ENCODE peak calls at places on chromosomes 5 and 9, in six cellular contexts. R is Panc1, L is left ventricle myocardium inferior, C is ascending aorta, S is hepatocyte, B is cardiac muscle cell. X is an unnamed sample. For H3K36me3 and H3K27me3, the result is how much of the 10 kb centered on the place peaks cover.

GRCh38 chr5:32984851-32985250 is 273.7 kb downstream of the NPR3 start:
- DNase-seq in B (no peak), R (no peak), L (no peak), C (no peak), S (no peak), X (no peak)

GRCh38 chr5:138504799-138505198 is 38.2 kb downstream of the ETF1 start:
- DNase-seq in B (no peak), S (no peak), C (peak), L (peak), R (no peak), X (no peak)

GRCh38 chr5:122772446-122772845 is 2.4 kb upstream of the SNX2 start:
- DNase-seq in R (no peak), C (no peak), S (no peak), L (no peak), B (peak), X (no peak)

GRCh38 chr5:9543266-9543925 is 2.5 kb downstream of the SEMA5A start:
- DNase-seq in R (no peak), C (no peak), S (no peak), L (no peak), B (no peak), X (no peak)

GRCh38 chr5:179620703-179621350 is 2.6 kb downstream of the HNRNPH1 start:
- DNase-seq in L (no peak), S (no peak), B (no peak), R (no peak), C (no peak), X (no peak)

GRCh38 chr5:169875091-169875727 is 105.1 kb downstream of the INSYN2B start:
- DNase-seq in L (no peak), B (no peak), R (no peak), S (peak), C (no peak), X (no peak)

GRCh38 chr5:124927735-124928134 is 181.3 kb upstream of the ZNF608 start:
- DNase-seq in S (no peak), C (no peak), R (no peak), L (no peak), B (no peak), X (no peak)

GRCh38 chr9:12554636-12555035 is 138.5 kb upstream of the TYRP1 start:
- DNase-seq in L (no peak), C (no peak), B (no peak), S (peak), R (no peak), X (no peak)

GRCh38 chr9:134895849-134896833 is 15.5 kb downstream of the FCN2 start:
- DNase-seq in R (no peak), L (peak), B (peak), C (peak), S (peak), X (no peak)

GRCh38 chr5:173010021-173010420 is 26.4 kb downstream of the ATP6V0E1 start:
- DNase-seq in B (no peak), C (peak), L (no peak), S (no peak), R (no peak), X (peak)

GRCh38 chr5:169719360-169720314 is 82.6 kb downstream of the DOCK2 start:
- DNase-seq in B (no peak), R (no peak), C (no peak), S (no peak), L (no peak), X (no peak)

GRCh38 chr9:89732295-89732951 is 127.6 kb downstream of the GADD45G start:
- DNase-seq in B (no peak), S (peak), C (no peak), R (no peak), L (no peak), X (no peak)

GRCh38 chr9:114400219-114400618 is 12.4 kb upstream of the AKNA start:
- DNase-seq in B (no peak), C (no peak), R (no peak), L (no peak), S (no peak), X (no peak)

GRCh38 chr5:26942481-26942880 is 95.9 kb downstream of the CDH9 start:
- DNase-seq in S (no peak), L (no peak), R (no peak), C (no peak), B (no peak), X (no peak)

GRCh38 chr9:121674952-121675351 is 23.5 kb downstream of the DAB2IP start:
- DNase-seq in S (peak), R (no peak), B (no peak), C (no peak), L (no peak), X (no peak)

GRCh38 chr5:133869675-133869978 is 98.8 kb downstream of the C5orf15 start:
- DNase-seq in S (no peak), B (no peak), L (peak), C (peak), R (no peak), X (no peak)

GRCh38 chr5:133995903-133996563 is 8.7 kb downstream of the VDAC1 start:
- DNase-seq in L (no peak), B (no peak), R (no peak), C (no peak), S (no peak), X (no peak)

GRCh38 chr5:54889826-54890225 is 95.6 kb downstream of the ESM1 start:
- DNase-seq in R (no peak), B (peak), S (no peak), C (no peak), L (no peak), X (peak)

GRCh38 chr9:136235171-136235570 is 10.4 kb downstream of the QSOX2 start:
- DNase-seq in R (no peak), S (no peak), B (no peak), L (no peak), C (no peak), X (no peak)

GRCh38 chr9:88989961-88990570 is 1.2 kb upstream of the S1PR3 start:
- DNase-seq in C (peak), R (no peak), B (peak), S (no peak), L (no peak), X (no peak)

GRCh38 chr9:128587453-128587852 is 35.1 kb downstream of the SPTAN1 start:
- DNase-seq in B (no peak), S (peak), R (no peak), C (no peak), L (no peak), X (no peak)
- H3K36me3 ChIP-seq in B (half or more), S (under half), R (under half), C (half or more), L (half or more), X (under half)

GRCh38 chr9:29285818-29286217 is 1712.5 kb upstream of the C9orf72 start:
- DNase-seq in S (no peak), B (no peak), C (no peak), L (no peak), R (no peak), X (no peak)
- TF ChIP-seq CTCF in S (peak), B (no peak), C (no peak), L (no peak), R (peak), X (no peak)

GRCh38 chr5:77960305-77960704 is 184.2 kb upstream of the TBCA start:
- DNase-seq in B (no peak), C (no peak), R (no peak), L (no peak), S (no peak), X (no peak)

GRCh38 chr5:77960863-77961396 is 184.8 kb upstream of the TBCA start:
- DNase-seq in B (no peak), L (no peak), C (no peak), S (no peak), R (no peak), X (no peak)

GRCh38 chr5:77958642-77959315 is 182.6 kb upstream of the TBCA start:
- DNase-seq in L (no peak), S (no peak), R (no peak), B (no peak), C (no peak), X (no peak)

GRCh38 chr5:77957931-77958476 is 181.9 kb upstream of the TBCA start:
- DNase-seq in C (no peak), S (peak), B (peak), R (no peak), L (no peak), X (no peak)

GRCh38 chr5:77963795-77964194 is 187.7 kb upstream of the TBCA start:
- DNase-seq in C (no peak), S (no peak), R (no peak), L (no peak), B (no peak), X (no peak)
- H3K27me3 ChIP-seq in C (under half), S (under half), R (under half), L (half or more), B (half or more), X (under half)

GRCh38 chr5:72183231-72183630 is 76.0 kb downstream of the MAP1B start:
- DNase-seq in C (no peak), B (no peak), S (no peak), R (no peak), L (no peak), X (no peak)

GRCh38 chr5:72185717-72186388 is 78.6 kb downstream of the MAP1B start:
- DNase-seq in B (no peak), S (no peak), L (peak), R (no peak), C (no peak), X (no peak)

GRCh38 chr5:72180925-72181324 is 73.7 kb downstream of the MAP1B start:
- DNase-seq in B (no peak), R (no peak), L (no peak), S (no peak), C (no peak), X (no peak)

GRCh38 chr5:72187388-72188070 is 80.3 kb downstream of the MAP1B start:
- DNase-seq in S (no peak), B (no peak), R (no peak), L (no peak), C (no peak), X (no peak)

DNA sequence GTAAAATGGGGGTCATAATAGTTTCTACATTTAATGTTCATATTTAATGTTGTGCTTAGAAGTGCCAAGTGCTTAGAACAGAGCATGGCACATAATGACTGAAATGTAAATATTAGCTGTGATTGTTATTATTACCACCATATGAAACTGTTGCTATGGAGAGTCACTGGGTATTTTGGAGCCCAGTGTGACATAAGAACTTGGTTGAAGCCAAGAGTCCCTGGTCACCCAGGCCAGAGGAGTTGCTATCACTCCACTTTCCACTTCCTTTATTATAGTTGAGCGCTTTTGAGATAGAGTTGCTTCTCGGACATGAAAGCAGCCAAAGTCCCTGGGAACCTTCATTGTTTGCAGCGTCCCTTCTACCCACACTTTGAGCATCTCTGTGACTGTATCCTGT is 77.1 kb downstream of the MAP1B start:
- DNase-seq in B (no peak), R (no peak), C (no peak), S (no peak), L (no peak), X (no peak)
- H3K36me3 ChIP-seq in B (under half), R (under half), C (half or more), S (under half), L (under half), X (under half)

GRCh38 chr5:1594336-1595106 is 70.8 kb upstream of the LPCAT1 start:
- DNase-seq in R (peak), C (peak), B (peak), S (peak), L (peak), X (peak)
- TF ChIP-seq CTCF in R (peak), C (no peak), B (peak), S (peak), L (peak), X (peak)

GRCh38 chr5:119532637-119533036 is 80.3 kb downstream of the HSD17B4 start:
- DNase-seq in L (no peak), S (no peak), C (no peak), B (no peak), R (no peak), X (no peak)
- H3K27me3 ChIP-seq in L (under half), S (under half), C (under half), B (under half), R (under half), X (under half)

X was measured in kidney epithelial cell.